ENCODE peak calls at places on chromosomes 16 and 17, in five cellular contexts. X is AG10803, Q is tibial artery, E is IMR-90, O is A549. A is an unnamed sample.

GRCh38 chr16:47073223-47074155 is 70.3 kb downstream of the NETO2 start:
- DNase-seq in X (no peak), Q (peak), E (no peak), O (no peak), A (no peak)

GRCh38 chr16:86099326-86099725 is 200.4 kb downstream of the IRF8 start:
- DNase-seq in X (no peak), Q (peak), E (no peak), O (no peak), A (no peak)

GRCh38 chr16:28058839-28059589 is 4.5 kb downstream of the GSG1L start:
- DNase-seq in X (no peak), Q (no peak), E (no peak), O (no peak), A (no peak)

GRCh38 chr17:50904522-50905459 is 38.6 kb upstream of the TOB1 start:
- DNase-seq in X (peak), Q (peak), E (no peak), O (no peak), A (peak)

GRCh38 chr16:85137323-85138072 is 25.2 kb upstream of the CIBAR2 start:
- DNase-seq in X (peak), Q (peak), E (peak), O (no peak), A (peak)

GRCh38 chr17:35568561-35568960 is 7.9 kb upstream of the SLFN14 start:
- DNase-seq in X (peak), Q (no peak), E (peak), O (peak), A (peak)

GRCh38 chr17:30970757-30971567 is at the start of gene RNF135:
- DNase-seq in X (peak), Q (peak), E (peak), O (peak), A (peak)

GRCh38 chr17:151886-152859 is 14.8 kb downstream of the SCGB1C2 start:
- DNase-seq in X (no peak), Q (peak), E (peak), O (no peak), A (peak)

GRCh38 chr16:47013172-47013571 is 39.7 kb upstream of the DNAJA2 start:
- DNase-seq in X (no peak), Q (no peak), E (no peak), O (no peak), A (no peak)

GRCh38 chr17:73155410-73156165 is 9.2 kb upstream of the SSTR2 start:
- DNase-seq in X (no peak), Q (no peak), E (no peak), O (no peak), A (no peak)

GRCh38 chr16:19138601-19139000 is 24.8 kb downstream of the ITPRIPL2 start:
- DNase-seq in X (peak), Q (peak), E (peak), O (peak), A (peak)

GRCh38 chr16:68642436-68643064 is 2.6 kb upstream of the CDH3 start:
- DNase-seq in X (no peak), Q (no peak), E (no peak), O (no peak), A (peak)

GRCh38 chr17:55492951-55493350 is 18.3 kb downstream of the SMIM36 start:
- DNase-seq in X (no peak), Q (no peak), E (no peak), O (no peak), A (no peak)

GRCh38 chr17:43732961-43733360 is 25.6 kb downstream of the SOST start:
- DNase-seq in X (peak), Q (no peak), E (peak), O (no peak), A (peak)

GRCh38 chr17:68573338-68573737 is 27.8 kb downstream of the FAM20A start:
- DNase-seq in X (no peak), Q (no peak), E (no peak), O (no peak), A (no peak)

GRCh38 chr16:81650982-81651562 is 128.0 kb upstream of the PLCG2 start:
- DNase-seq in X (no peak), Q (no peak), E (no peak), O (no peak), A (peak)

GRCh38 chr17:77322534-77323412 is 182.0 kb downstream of the SEC14L1 start:
- DNase-seq in X (peak), Q (peak), E (peak), O (peak), A (peak)

GRCh38 chr17:83144421-83145357 is 65.3 kb downstream of the METRNL start:
- DNase-seq in X (peak), Q (peak), E (peak), O (no peak), A (peak)

GRCh38 chr16:71432906-71433305 is 8.9 kb downstream of the TLE7 start:
- DNase-seq in X (no peak), Q (no peak), E (no peak), O (no peak), A (no peak)

DNA sequence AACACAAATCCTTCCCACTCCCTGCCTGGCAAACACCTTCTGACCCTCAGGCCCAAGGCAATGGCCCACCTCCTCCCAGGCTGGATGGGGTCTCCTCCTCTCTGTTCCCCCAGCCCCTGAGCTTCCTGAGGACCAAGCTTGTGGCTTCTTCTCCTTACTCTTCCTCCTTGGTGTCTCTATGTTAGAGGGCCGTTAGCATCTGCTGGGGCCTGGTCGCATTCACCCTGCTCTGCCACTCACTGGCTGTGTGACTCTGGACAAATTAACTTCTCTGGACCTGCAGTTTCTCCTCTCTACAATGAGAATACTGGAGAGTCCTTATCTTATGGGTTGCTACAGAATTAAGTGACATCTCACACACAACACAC is 725 bp upstream of the MT2A start:
- DNase-seq in X (no peak), Q (no peak), E (no peak), O (no peak), A (no peak)
- H3K4me3 ChIP-seq in X (peak), Q (peak), E (peak), O (peak), A (no peak)

GRCh38 chr16:35188288-35189155 is 1729.1 kb downstream of the TP53TG3F start:
- DNase-seq in X (no peak), Q (peak), E (no peak), O (no peak), A (no peak)
- TF ChIP-seq CTCF in X (no peak), Q (no peak), E (no peak), O (no peak), A (peak)

GRCh38 chr16:57649443-57649751 is 18.7 kb upstream of the ADGRG3 start:
- DNase-seq in X (no peak), Q (no peak), E (no peak), O (no peak), A (no peak)
- H3K4me3 ChIP-seq in X (no peak), Q (no peak), E (no peak), O (no peak), A (no peak)

DNA sequence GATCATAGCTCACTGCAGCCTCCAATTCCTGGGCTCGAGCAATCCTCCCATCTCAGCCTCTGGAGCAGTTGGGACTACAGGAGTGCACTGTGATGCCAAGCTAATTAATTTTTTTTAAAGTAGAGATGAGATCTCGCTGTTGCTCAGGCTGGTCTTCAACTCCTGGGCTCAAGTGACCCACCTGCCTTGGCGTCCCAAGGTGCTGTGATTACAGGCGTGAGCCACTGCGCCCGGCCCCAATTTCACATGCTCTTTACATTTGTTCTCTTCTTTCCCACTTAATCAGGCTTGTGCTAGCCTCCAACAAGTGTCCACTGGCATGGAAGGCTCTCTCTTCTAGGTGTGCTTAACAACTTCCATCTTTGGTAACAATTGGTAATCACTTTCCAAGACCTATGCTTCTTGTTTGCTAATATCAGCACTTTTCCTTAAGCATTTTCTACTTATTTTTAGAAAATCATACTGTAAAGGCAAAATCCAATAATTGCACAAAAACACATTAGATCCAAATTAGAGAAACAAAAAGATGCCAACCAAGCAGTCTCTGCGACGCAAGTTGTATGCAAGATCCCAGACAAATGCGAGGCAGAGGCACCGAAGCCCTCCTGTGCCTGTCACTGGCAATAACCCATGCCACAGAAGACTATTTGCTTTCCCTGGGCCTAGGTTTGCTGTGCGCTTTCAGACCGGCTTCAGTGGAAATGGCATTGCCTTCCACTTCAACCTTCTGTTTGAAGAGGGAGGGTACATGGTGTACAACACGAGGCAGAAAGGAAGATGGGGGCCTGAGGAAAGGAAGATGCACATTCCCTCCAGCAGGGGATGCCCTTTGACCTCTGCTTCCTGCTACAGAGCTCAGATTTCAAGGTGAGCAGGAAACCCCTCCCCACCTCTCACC is 52.6 kb downstream of the NOS2 start:
- DNase-seq in X (no peak), Q (no peak), E (no peak), O (no peak), A (peak)
- TF ChIP-seq CTCF in X (peak), Q (no peak), E (peak), O (no peak), A (peak)

GRCh38 chr17:19433240-19433639 is 22.2 kb downstream of the RNF112 start:
- DNase-seq in X (no peak), Q (no peak), E (no peak), O (no peak), A (no peak)
- H3K4me3 ChIP-seq in X (no peak), Q (no peak), E (no peak), O (no peak), A (no peak)

GRCh38 chr17:4815043-4815675 is 8.2 kb downstream of the PLD2 start:
- DNase-seq in X (no peak), Q (no peak), E (no peak), O (peak), A (peak)
- TF ChIP-seq CTCF in X (peak), Q (no peak), E (no peak), O (no peak), A (peak)

GRCh38 chr16:57284206-57284951 is at the start of gene PLLP:
- DNase-seq in X (no peak), Q (no peak), E (peak), O (peak), A (peak)
- H3K4me3 ChIP-seq in X (peak), Q (peak), E (peak), O (peak), A (peak)

DNA sequence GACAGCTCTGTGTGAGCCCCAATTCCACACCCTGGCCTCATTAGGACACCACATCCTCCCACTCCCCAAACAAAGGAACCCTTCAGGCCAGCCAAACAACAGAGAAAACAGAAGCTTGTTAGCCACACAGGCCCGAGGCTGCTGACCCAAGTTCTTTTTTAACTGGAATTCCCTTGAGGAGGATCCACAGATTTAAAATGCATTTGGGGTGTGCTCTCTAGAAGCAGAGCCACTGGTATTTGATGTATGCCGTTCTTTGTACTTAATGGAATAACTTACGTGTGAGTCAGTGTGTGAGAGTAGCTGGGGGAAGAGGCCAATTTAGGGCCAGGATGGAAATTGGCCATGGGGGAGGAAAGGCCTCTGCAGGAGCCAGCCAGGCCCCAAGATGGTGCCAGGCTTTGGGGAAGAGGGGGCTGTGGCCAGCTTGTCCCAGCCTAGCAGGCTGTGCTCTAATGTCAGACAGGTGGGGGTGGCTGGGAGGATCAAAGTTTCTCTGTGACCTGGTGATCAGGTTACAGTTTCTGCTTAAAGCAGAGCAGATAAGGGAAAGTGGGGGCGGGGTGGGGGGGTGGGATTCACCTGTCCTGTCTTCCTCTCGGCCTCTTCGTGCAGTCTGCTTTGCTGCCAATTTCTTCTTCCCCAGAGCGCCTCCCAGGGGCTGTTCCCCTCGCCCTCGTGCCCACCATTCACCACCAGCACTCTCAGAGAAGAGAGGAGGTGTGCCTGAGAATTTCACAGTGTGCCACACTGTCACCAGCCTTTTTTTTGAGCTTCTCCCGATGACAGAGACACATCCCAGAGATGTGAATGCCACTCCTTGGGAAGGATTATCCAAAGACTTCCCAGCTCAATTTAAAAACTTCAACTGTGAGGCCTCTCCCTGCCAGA is 50.8 kb downstream of the TOM1L2 start:
- DNase-seq in X (peak), Q (no peak), E (peak), O (peak), A (peak)
- TF ChIP-seq CTCF in X (no peak), Q (no peak), E (no peak), O (no peak), A (no peak)

A was measured in choroid plexus epithelial cell.